ENCODE peak calls at places on chromosomes 12 and 14, in six cellular contexts. R is GDM1, P is omental fat pad, Y is AG10803, X is T-helper 2 cell, J is ovary. A is an unnamed sample.

GRCh38 chr12:65998536-65999530 is 131.7 kb downstream of the LLPH start:
- DNase-seq in Y (no peak), P (no peak), R (no peak), X (no peak), J (no peak), A (no peak)

GRCh38 chr12:6423267-6424007 is 21.3 kb upstream of the CD27 start:
- DNase-seq in P (no peak), X (peak), Y (peak), J (peak), R (peak), A (peak)

GRCh38 chr12:205026-205425 is 8.9 kb downstream of the SLC6A12 start:
- DNase-seq in X (no peak), Y (no peak), P (no peak), J (no peak), R (no peak), A (no peak)

GRCh38 chr14:98345186-98345585 is 926.8 kb downstream of the BCL11B start:
- DNase-seq in Y (no peak), X (no peak), R (no peak), P (no peak), J (no peak), A (no peak)

GRCh38 chr14:50822501-50823042 is 8.4 kb downstream of the NIN start:
- DNase-seq in R (no peak), X (no peak), P (no peak), J (no peak), Y (no peak), A (no peak)

GRCh38 chr14:104423715-104424405 is 155.7 kb upstream of the C14orf180 start:
- DNase-seq in J (no peak), Y (no peak), X (no peak), R (no peak), P (peak), A (no peak)

GRCh38 chr14:78345346-78345745 is 175.2 kb downstream of the NRXN3 start:
- DNase-seq in R (no peak), X (no peak), J (no peak), P (no peak), Y (no peak), A (no peak)

GRCh38 chr14:90093942-90094595 is 32.3 kb downstream of the KCNK13 start:
- DNase-seq in P (no peak), Y (peak), J (no peak), X (no peak), R (no peak), A (no peak)

GRCh38 chr12:94262228-94263010 is 114.0 kb downstream of the PLXNC1 start:
- DNase-seq in Y (peak), J (peak), X (peak), R (peak), P (peak), A (peak)

GRCh38 chr14:85487215-85487614 is 42.7 kb upstream of the FLRT2 start:
- DNase-seq in Y (peak), J (no peak), X (no peak), P (no peak), R (no peak), A (no peak)

GRCh38 chr12:94710933-94711332 is 60.6 kb upstream of the TMCC3 start:
- DNase-seq in Y (peak), J (no peak), X (no peak), P (no peak), R (no peak), A (no peak)

GRCh38 chr12:4148418-4149056 is 125.0 kb upstream of the CCND2 start:
- DNase-seq in R (peak), X (no peak), P (no peak), J (no peak), Y (no peak), A (no peak)

GRCh38 chr12:14921218-14921617 is 17.1 kb downstream of the ERP27 start:
- DNase-seq in P (no peak), Y (no peak), R (no peak), X (no peak), J (no peak), A (no peak)

GRCh38 chr12:80864046-80864735 is 73.5 kb downstream of the LIN7A start:
- DNase-seq in R (no peak), X (no peak), Y (peak), J (no peak), P (no peak), A (no peak)

GRCh38 chr14:50021261-50021660 is 95.1 kb downstream of the VCPKMT start:
- DNase-seq in Y (no peak), P (no peak), J (no peak), X (no peak), R (no peak), A (no peak)

GRCh38 chr12:23694307-23694706 is 255.2 kb downstream of the SOX5 start:
- DNase-seq in X (no peak), R (no peak), Y (no peak), P (no peak), J (no peak), A (no peak)

GRCh38 chr12:58248599-58248998 is 307.2 kb downstream of the ATP23 start:
- DNase-seq in R (no peak), Y (no peak), X (no peak), J (no peak), P (no peak), A (no peak)

GRCh38 chr12:113862570-113863454 is 103.3 kb downstream of the RBM19 start:
- DNase-seq in Y (peak), P (no peak), R (no peak), J (no peak), X (no peak), A (peak)

GRCh38 chr12:16526693-16527092 is 79.3 kb downstream of the LMO3 start:
- DNase-seq in R (no peak), P (no peak), J (no peak), X (no peak), Y (peak), A (no peak)